ENCODE peak calls at places on chromosomes 3 and 15, in four cellular contexts. One of them, this sample, is unnamed.

GRCh38 chr3:30011237-30011803 is 595.1 kb upstream of the TGFBR2 start:
- DNase-seq in endothelial cell: no peak
- DNase-seq in BJ: no peak
- DNase-seq in activated CD8-positive, alpha-beta T cell treated with anti-CD3 and anti-CD28 coated beads for 36 hours: peak
- DNase-seq in this sample: no peak

GRCh38 chr15:69279636-69280035 is 19.1 kb upstream of the PAQR5 start:
- DNase-seq in BJ: no peak
- DNase-seq in activated CD8-positive, alpha-beta T cell treated with anti-CD3 and anti-CD28 coated beads for 36 hours: no peak
- DNase-seq in endothelial cell: no peak
- DNase-seq in this sample: no peak

GRCh38 chr3:126180477-126181397 is at the start of gene ALDH1L1:
- DNase-seq in activated CD8-positive, alpha-beta T cell treated with anti-CD3 and anti-CD28 coated beads for 36 hours: no peak
- DNase-seq in endothelial cell: peak
- DNase-seq in BJ: no peak
- DNase-seq in this sample: no peak

GRCh38 chr3:57112206-57112605 is 51.7 kb downstream of the SPATA12 start:
- DNase-seq in endothelial cell: no peak
- DNase-seq in BJ: no peak
- DNase-seq in activated CD8-positive, alpha-beta T cell treated with anti-CD3 and anti-CD28 coated beads for 36 hours: peak
- DNase-seq in this sample: peak

GRCh38 chr3:11953778-11954177 is 50.4 kb upstream of the SYN2 start:
- DNase-seq in BJ: no peak
- DNase-seq in endothelial cell: no peak
- DNase-seq in activated CD8-positive, alpha-beta T cell treated with anti-CD3 and anti-CD28 coated beads for 36 hours: no peak
- DNase-seq in this sample: no peak

GRCh38 chr3:170111147-170111771 is 70.3 kb downstream of the PHC3 start:
- DNase-seq in endothelial cell: no peak
- DNase-seq in activated CD8-positive, alpha-beta T cell treated with anti-CD3 and anti-CD28 coated beads for 36 hours: no peak
- DNase-seq in BJ: no peak
- DNase-seq in this sample: no peak

GRCh38 chr3:4793311-4793710 is 185.9 kb upstream of the BHLHE40 start:
- DNase-seq in endothelial cell: no peak
- DNase-seq in BJ: no peak
- DNase-seq in activated CD8-positive, alpha-beta T cell treated with anti-CD3 and anti-CD28 coated beads for 36 hours: no peak
- DNase-seq in this sample: no peak

GRCh38 chr3:182485306-182485705 is 308.0 kb upstream of the ATP11B start:
- DNase-seq in BJ: no peak
- DNase-seq in activated CD8-positive, alpha-beta T cell treated with anti-CD3 and anti-CD28 coated beads for 36 hours: no peak
- DNase-seq in endothelial cell: no peak
- DNase-seq in this sample: no peak

GRCh38 chr3:179688847-179689246 is 36.0 kb downstream of the USP13 start:
- DNase-seq in BJ: peak
- DNase-seq in endothelial cell: no peak
- DNase-seq in activated CD8-positive, alpha-beta T cell treated with anti-CD3 and anti-CD28 coated beads for 36 hours: no peak
- DNase-seq in this sample: no peak

DNA sequence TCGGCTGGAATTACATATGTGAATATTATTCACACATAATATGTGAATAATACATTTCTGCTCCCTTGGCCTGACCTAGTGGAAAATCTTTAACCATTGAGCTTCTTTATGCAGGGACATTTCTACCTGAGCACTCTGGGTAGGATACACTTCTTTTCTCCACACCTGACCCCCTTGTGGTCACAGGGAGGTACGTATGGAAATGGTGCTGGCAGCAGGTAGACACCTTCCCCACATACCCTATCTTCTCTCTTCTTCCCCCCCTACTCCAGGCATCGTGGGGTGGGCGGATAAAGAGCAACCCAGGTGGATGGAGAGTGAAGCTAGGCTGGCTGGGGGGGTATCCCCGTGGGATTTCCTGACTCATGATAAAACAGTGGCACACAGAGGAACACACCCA is 312.1 kb downstream of the ARRDC4 start:
- DNase-seq in BJ: no peak
- DNase-seq in activated CD8-positive, alpha-beta T cell treated with anti-CD3 and anti-CD28 coated beads for 36 hours: no peak
- DNase-seq in endothelial cell: no peak
- DNase-seq in this sample: no peak
- TF ChIP-seq CTCF in BJ: no peak
- TF ChIP-seq CTCF in activated CD8-positive, alpha-beta T cell treated with anti-CD3 and anti-CD28 coated beads for 36 hours: no peak
- TF ChIP-seq CTCF in endothelial cell: peak
- TF ChIP-seq CTCF in this sample: no peak

DNA sequence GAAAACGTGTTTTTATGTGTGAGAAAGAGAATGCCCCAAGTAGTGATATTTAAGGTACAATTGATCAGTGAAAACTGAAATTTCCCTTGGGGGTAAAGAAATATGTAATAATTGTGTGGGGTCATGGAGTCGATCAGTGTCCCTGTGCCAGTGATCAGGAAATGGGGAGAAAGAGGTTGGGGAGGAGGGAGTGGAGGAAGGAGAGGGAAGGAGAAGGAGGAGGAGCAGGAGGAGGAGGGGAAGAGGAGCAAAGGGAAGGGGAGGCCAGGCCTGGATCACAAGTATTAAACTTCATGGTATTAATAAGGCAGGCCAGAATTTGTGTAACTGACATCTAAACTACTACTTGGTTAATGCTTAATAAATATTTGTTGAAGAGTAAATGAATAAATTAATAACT is 30.4 kb downstream of the THSD4 start:
- DNase-seq in endothelial cell: no peak
- DNase-seq in activated CD8-positive, alpha-beta T cell treated with anti-CD3 and anti-CD28 coated beads for 36 hours: no peak
- DNase-seq in BJ: no peak
- DNase-seq in this sample: no peak
- TF ChIP-seq CTCF in endothelial cell: no peak
- TF ChIP-seq CTCF in activated CD8-positive, alpha-beta T cell treated with anti-CD3 and anti-CD28 coated beads for 36 hours: no peak
- TF ChIP-seq CTCF in BJ: no peak
- TF ChIP-seq CTCF in this sample: no peak

GRCh38 chr3:13535526-13535875 is 13.4 kb upstream of the FBLN2 start:
- DNase-seq in BJ: no peak
- DNase-seq in endothelial cell: no peak
- DNase-seq in activated CD8-positive, alpha-beta T cell treated with anti-CD3 and anti-CD28 coated beads for 36 hours: no peak
- DNase-seq in this sample: no peak
- TF ChIP-seq CTCF in BJ: no peak
- TF ChIP-seq CTCF in endothelial cell: no peak
- TF ChIP-seq CTCF in activated CD8-positive, alpha-beta T cell treated with anti-CD3 and anti-CD28 coated beads for 36 hours: no peak
- TF ChIP-seq CTCF in this sample: no peak

GRCh38 chr3:36164400-36164799 is 215.9 kb upstream of the STAC start:
- DNase-seq in activated CD8-positive, alpha-beta T cell treated with anti-CD3 and anti-CD28 coated beads for 36 hours: no peak
- DNase-seq in endothelial cell: no peak
- DNase-seq in BJ: no peak
- DNase-seq in this sample: no peak
- TF ChIP-seq CTCF in activated CD8-positive, alpha-beta T cell treated with anti-CD3 and anti-CD28 coated beads for 36 hours: no peak
- TF ChIP-seq CTCF in endothelial cell: no peak
- TF ChIP-seq CTCF in BJ: no peak
- TF ChIP-seq CTCF in this sample: no peak

This sample was measured in GM10248.